ENCODE peak calls at places on chromosomes 2 and 18, in six cellular contexts. O, T, M, H, J and P are unnamed samples.

GRCh38 chr2:5367321-5367720 is 324.9 kb upstream of the SOX11 start:
- DNase-seq in O (no peak), T (no peak), H (no peak), J (no peak), M (no peak), P (no peak)

GRCh38 chr2:191846787-191847620 is at the start of gene CAVIN2:
- DNase-seq in H (no peak), J (no peak), O (no peak), T (peak), M (peak), P (no peak)

GRCh38 chr18:59446012-59446411 is 86.9 kb upstream of the LMAN1 start:
- DNase-seq in O (no peak), H (no peak), T (no peak), J (no peak), M (no peak), P (no peak)

GRCh38 chr2:12619975-12620374 is 96.8 kb upstream of the TRIB2 start:
- DNase-seq in T (no peak), H (no peak), J (no peak), O (no peak), M (peak), P (no peak)

GRCh38 chr2:150438654-150439053 is 48.8 kb downstream of the RND3 start:
- DNase-seq in J (no peak), O (no peak), M (no peak), T (no peak), H (no peak), P (no peak)

GRCh38 chr2:214593723-214594122 is 182.9 kb downstream of the VWC2L start:
- DNase-seq in H (no peak), J (peak), M (peak), T (no peak), O (no peak), P (no peak)

GRCh38 chr2:234291765-234292204 is 205.1 kb downstream of the ARL4C start:
- DNase-seq in M (peak), T (peak), O (peak), J (peak), H (peak), P (no peak)

GRCh38 chr18:23056315-23056714 is 79.0 kb upstream of the CABLES1 start:
- DNase-seq in T (no peak), H (no peak), J (no peak), O (no peak), M (no peak), P (no peak)

GRCh38 chr2:158319269-158319668 is 137.3 kb downstream of the CCDC148 start:
- DNase-seq in J (no peak), H (no peak), T (no peak), O (no peak), M (no peak), P (no peak)

GRCh38 chr18:9474103-9474982 is 970 bp upstream of the RALBP1 start:
- DNase-seq in T (peak), J (peak), O (no peak), M (peak), H (no peak), P (no peak)

GRCh38 chr2:101307503-101307902 is 998 bp downstream of the RNF149 start:
- DNase-seq in T (no peak), O (no peak), J (no peak), H (no peak), M (no peak), P (no peak)

GRCh38 chr2:239499989-239500914 is 99.4 kb upstream of the HDAC4 start:
- DNase-seq in T (no peak), H (no peak), M (no peak), O (no peak), J (no peak), P (no peak)

GRCh38 chr2:128552141-128552805 is 233.6 kb upstream of the HS6ST1 start:
- DNase-seq in T (no peak), J (no peak), M (no peak), O (peak), H (no peak), P (no peak)

GRCh38 chr2:214477305-214477704 is 66.5 kb downstream of the VWC2L start:
- DNase-seq in J (no peak), T (no peak), H (no peak), M (no peak), O (no peak), P (no peak)

GRCh38 chr2:233288663-233289062 is 19.0 kb upstream of the SAG start:
- DNase-seq in H (no peak), M (no peak), T (no peak), O (no peak), J (no peak), P (no peak)

GRCh38 chr18:11498821-11499220 is 110.6 kb upstream of the SLC35G4 start:
- DNase-seq in M (no peak), J (no peak), H (no peak), T (no peak), O (no peak), P (no peak)

GRCh38 chr2:46014911-46015654 is 282.1 kb upstream of the EPAS1 start:
- DNase-seq in T (no peak), O (no peak), M (peak), H (no peak), J (no peak), P (no peak)

GRCh38 chr2:194619368-194619767 is 1037.7 kb upstream of the SLC39A10 start:
- DNase-seq in O (no peak), H (no peak), T (no peak), M (no peak), J (no peak), P (no peak)

GRCh38 chr2:102286041-102286440 is 25.3 kb upstream of the IL1RL1 start:
- DNase-seq in T (no peak), O (no peak), M (no peak), H (no peak), J (no peak), P (no peak)

GRCh38 chr18:3593381-3593903 is 143.5 kb downstream of the TGIF1 start:
- DNase-seq in O (no peak), J (peak), T (no peak), H (no peak), M (peak), P (no peak)

GRCh38 chr2:186456941-186457340 is 29.1 kb upstream of the ZC3H15 start:
- DNase-seq in J (no peak), H (no peak), T (no peak), M (no peak), O (no peak), P (no peak)

GRCh38 chr18:45449761-45450227 is 165.5 kb upstream of the SLC14A2 start:
- DNase-seq in H (no peak), M (no peak), T (no peak), O (no peak), J (no peak), P (no peak)

GRCh38 chr2:167253025-167253424 is 364.7 kb downstream of the XIRP2 start:
- DNase-seq in J (no peak), T (no peak), M (peak), H (no peak), O (no peak), P (no peak)

GRCh38 chr2:201886504-201886903 is 80.2 kb downstream of the CDK15 start:
- DNase-seq in O (no peak), H (no peak), J (no peak), M (peak), T (no peak), P (no peak)

GRCh38 chr2:56132138-56132537 is 51.7 kb upstream of the CCDC85A start:
- DNase-seq in J (peak), T (no peak), O (no peak), M (peak), H (no peak), P (no peak)

GRCh38 chr2:48693645-48694044 is 61.9 kb downstream of the LHCGR start:
- DNase-seq in M (no peak), H (no peak), O (no peak), J (no peak), T (no peak), P (no peak)

GRCh38 chr2:65937379-65938160 is 497.4 kb upstream of the MEIS1 start:
- DNase-seq in M (no peak), H (no peak), T (no peak), O (no peak), J (no peak), P (no peak)

GRCh38 chr2:19033240-19033639 is 325.2 kb downstream of the OSR1 start:
- DNase-seq in T (no peak), J (no peak), O (no peak), M (no peak), H (no peak), P (no peak)

GRCh38 chr2:10956006-10956790 is 44.5 kb downstream of the KCNF1 start:
- DNase-seq in M (no peak), O (no peak), T (no peak), J (no peak), H (no peak), P (no peak)

GRCh38 chr2:36993841-36994620 is 27.7 kb upstream of the STRN start:
- DNase-seq in H (no peak), O (no peak), M (no peak), T (no peak), J (no peak), P (no peak)

GRCh38 chr18:45521777-45522176 is 93.5 kb upstream of the SLC14A2 start:
- DNase-seq in T (no peak), M (peak), J (no peak), O (no peak), H (no peak), P (no peak)

GRCh38 chr2:214649440-214650205 is 159.9 kb downstream of the BARD1 start:
- DNase-seq in T (no peak), H (no peak), O (no peak), J (no peak), M (peak), P (no peak)

GRCh38 chr2:101806123-101806522 is 108.6 kb downstream of the MAP4K4 start:
- DNase-seq in J (peak), H (no peak), O (no peak), M (peak), T (no peak), P (no peak)

GRCh38 chr2:84900951-84901350 is 4.5 kb upstream of the TMSB10 start:
- DNase-seq in T (no peak), H (no peak), J (no peak), M (no peak), O (no peak), P (peak)

GRCh38 chr2:114729025-114729424 is 286.6 kb downstream of the DPP10 start:
- DNase-seq in M (no peak), J (no peak), H (no peak), O (no peak), T (no peak), P (no peak)

GRCh38 chr2:101185656-101186055 is 34.5 kb upstream of the TBC1D8 start:
- DNase-seq in J (no peak), T (no peak), H (no peak), O (no peak), M (no peak), P (no peak)

GRCh38 chr2:11450791-11451190 is 15.2 kb downstream of the E2F6 start:
- DNase-seq in T (no peak), J (no peak), O (no peak), M (no peak), H (no peak), P (no peak)

GRCh38 chr2:110770696-110771425 is 38.5 kb downstream of the ACOXL start:
- DNase-seq in H (no peak), T (no peak), O (no peak), J (no peak), M (peak), P (no peak)